ENCODE peak calls at places on chromosomes 1 and 21, in eight cellular contexts. C is MM.1S; Y is CD8-positive, alpha-beta T cell; A is hepatocyte; M is psoas muscle; I is thyroid gland; G is OCI-LY7; V is endodermal cell. Q is an unnamed sample.

GRCh38 chr1:179104851-179105250 is 23.0 kb downstream of the TOR3A start:
- DNase-seq in C (no peak), Y (no peak), A (no peak), M (no peak), I (no peak), G (no peak), V (no peak), Q (no peak)

GRCh38 chr1:55375617-55376258 is 160.6 kb upstream of the USP24 start:
- DNase-seq in C (peak), Y (no peak), A (peak), M (no peak), I (peak), G (peak), V (peak), Q (peak)

GRCh38 chr1:145751491-145752021 is 32.3 kb downstream of the CD160 start:
- DNase-seq in C (no peak), Y (no peak), A (peak), M (no peak), I (no peak), G (no peak), V (no peak), Q (no peak)

GRCh38 chr1:94143173-94143808 is 22.3 kb upstream of the ABCA4 start:
- DNase-seq in C (no peak), Y (no peak), A (no peak), M (no peak), I (no peak), G (no peak), V (no peak), Q (no peak)

GRCh38 chr1:54973205-54973921 is 7.1 kb upstream of the TMEM61 start:
- DNase-seq in C (no peak), Y (no peak), A (no peak), M (peak), I (no peak), G (no peak), V (peak), Q (no peak)

GRCh38 chr21:45481566-45481965 is 60.7 kb downstream of the SLC19A1 start:
- DNase-seq in C (no peak), Y (no peak), A (no peak), M (no peak), I (no peak), G (no peak), V (no peak), Q (no peak)

GRCh38 chr1:165468850-165469249 is 23.9 kb upstream of the RXRG start:
- DNase-seq in C (no peak), Y (no peak), A (no peak), M (no peak), I (no peak), G (no peak), V (no peak), Q (no peak)

GRCh38 chr1:201171063-201172036 is 17.1 kb upstream of the TMEM9 start:
- DNase-seq in C (peak), Y (peak), A (peak), M (peak), I (no peak), G (no peak), V (peak), Q (peak)

GRCh38 chr1:153548722-153549695 is at the start of gene S100A3:
- DNase-seq in C (no peak), Y (no peak), A (peak), M (peak), I (no peak), G (no peak), V (peak), Q (no peak)

GRCh38 chr1:7117599-7118281 is 332.5 kb downstream of the CAMTA1 start:
- DNase-seq in C (no peak), Y (no peak), A (peak), M (peak), I (peak), G (no peak), V (peak), Q (no peak)

GRCh38 chr1:11964656-11965055 is 15.6 kb upstream of the MFN2 start:
- DNase-seq in C (no peak), Y (no peak), A (no peak), M (no peak), I (no peak), G (no peak), V (no peak), Q (no peak)

GRCh38 chr1:151340870-151341754 is 5.9 kb downstream of the RFX5 start:
- DNase-seq in C (peak), Y (peak), A (peak), M (no peak), I (peak), G (peak), V (peak), Q (peak)

GRCh38 chr21:44702973-44703730 is 6.2 kb downstream of the KRTAP10-12 start:
- DNase-seq in C (no peak), Y (peak), A (no peak), M (no peak), I (no peak), G (no peak), V (peak), Q (no peak)

GRCh38 chr1:32182060-32182459 is 2.6 kb downstream of the TXLNA start:
- DNase-seq in C (no peak), Y (no peak), A (no peak), M (no peak), I (no peak), G (no peak), V (no peak), Q (no peak)

GRCh38 chr21:17745086-17745485 is 74.1 kb downstream of the C21orf91 start:
- DNase-seq in C (no peak), Y (no peak), A (no peak), M (no peak), I (no peak), G (no peak), V (no peak), Q (no peak)

GRCh38 chr1:90964444-90965035 is 57.3 kb downstream of the ZNF644 start:
- DNase-seq in C (peak), Y (no peak), A (peak), M (no peak), I (no peak), G (peak), V (no peak), Q (no peak)

GRCh38 chr21:41170442-41170841 is 2.5 kb downstream of the BACE2 start:
- DNase-seq in C (peak), Y (no peak), A (peak), M (peak), I (peak), G (peak), V (peak), Q (peak)

GRCh38 chr21:42260121-42260520 is 41.2 kb downstream of the ABCG1 start:
- DNase-seq in C (no peak), Y (no peak), A (no peak), M (no peak), I (no peak), G (no peak), V (no peak), Q (no peak)

GRCh38 chr1:189782280-189782679 is 695.4 kb downstream of the BRINP3 start:
- DNase-seq in C (no peak), Y (no peak), A (no peak), M (no peak), I (no peak), G (no peak), V (no peak), Q (no peak)

GRCh38 chr1:109821831-109822745 is 58.4 kb upstream of the EPS8L3 start:
- DNase-seq in C (no peak), Y (no peak), A (no peak), M (peak), I (peak), G (no peak), V (peak), Q (peak)

GRCh38 chr1:217088521-217089221 is 365.4 kb upstream of the ESRRG start:
- DNase-seq in C (no peak), Y (no peak), A (no peak), M (no peak), I (no peak), G (no peak), V (peak), Q (no peak)

GRCh38 chr1:215992620-215993019 is 425.5 kb downstream of the KCTD3 start:
- DNase-seq in C (peak), Y (no peak), A (no peak), M (no peak), I (no peak), G (no peak), V (no peak), Q (peak)

GRCh38 chr1:85121744-85122143 is 73.4 kb upstream of the MCOLN3 start:
- DNase-seq in C (no peak), Y (no peak), A (no peak), M (no peak), I (no peak), G (no peak), V (no peak), Q (no peak)

GRCh38 chr1:818611-819291 is 105.0 kb upstream of the SAMD11 start:
- DNase-seq in C (no peak), Y (no peak), A (no peak), M (no peak), I (no peak), G (no peak), V (no peak), Q (no peak)

DNA sequence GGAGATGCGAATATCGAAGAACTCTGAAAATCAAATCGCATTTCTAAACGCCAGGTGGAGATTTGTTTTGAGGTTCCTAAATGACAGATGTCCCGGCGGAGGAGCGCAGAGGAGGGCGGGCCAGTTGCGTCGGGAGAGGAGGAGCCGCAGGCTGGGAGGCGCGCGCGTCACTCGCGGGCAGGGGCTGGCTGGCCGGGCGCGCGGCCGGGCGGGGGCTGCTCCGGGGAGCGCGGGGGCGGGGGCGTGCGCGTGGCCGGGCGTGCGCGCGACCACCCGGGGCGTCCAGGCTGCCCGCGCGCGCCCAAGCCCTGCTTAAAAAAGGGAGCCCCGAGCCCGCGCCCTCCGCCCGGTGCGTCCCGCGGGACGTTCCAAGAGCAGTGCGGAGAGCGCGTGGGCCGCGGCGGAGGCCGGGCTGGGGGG is 47.3 kb downstream of the H3-3A start:
- DNase-seq in C (peak), Y (peak), A (peak), M (peak), I (peak), G (peak), V (peak), Q (peak)
- TF ChIP-seq CTCF in C (peak), Y (no peak), A (no peak), M (peak), I (no peak), G (no peak), V (peak), Q (no peak)

GRCh38 chr1:38964140-38964548 is 22.5 kb upstream of the RHBDL2 start:
- DNase-seq in C (no peak), Y (no peak), A (no peak), M (no peak), I (no peak), G (peak), V (peak), Q (peak)
- TF ChIP-seq CTCF in C (peak), Y (no peak), A (peak), M (no peak), I (no peak), G (peak), V (peak), Q (peak)

GRCh38 chr1:119276558-119276957 is 92.0 kb upstream of the HAO2 start:
- DNase-seq in C (no peak), Y (no peak), A (peak), M (no peak), I (no peak), G (no peak), V (peak), Q (no peak)
- TF ChIP-seq CTCF in C (no peak), Y (no peak), A (peak), M (no peak), I (no peak), G (peak), V (peak), Q (no peak)

GRCh38 chr1:199546323-199546722 is 481.2 kb upstream of the NR5A2 start:
- DNase-seq in C (no peak), Y (no peak), A (no peak), M (no peak), I (no peak), G (no peak), V (no peak), Q (no peak)

GRCh38 chr1:199553104-199553503 is 474.4 kb upstream of the NR5A2 start:
- DNase-seq in C (no peak), Y (no peak), A (no peak), M (no peak), I (no peak), G (no peak), V (no peak), Q (no peak)

GRCh38 chr1:199549424-199549823 is 478.1 kb upstream of the NR5A2 start:
- DNase-seq in C (no peak), Y (no peak), A (no peak), M (no peak), I (no peak), G (no peak), V (no peak), Q (no peak)

GRCh38 chr1:199550384-199551067 is 477.0 kb upstream of the NR5A2 start:
- DNase-seq in C (no peak), Y (no peak), A (peak), M (no peak), I (no peak), G (no peak), V (no peak), Q (no peak)

DNA sequence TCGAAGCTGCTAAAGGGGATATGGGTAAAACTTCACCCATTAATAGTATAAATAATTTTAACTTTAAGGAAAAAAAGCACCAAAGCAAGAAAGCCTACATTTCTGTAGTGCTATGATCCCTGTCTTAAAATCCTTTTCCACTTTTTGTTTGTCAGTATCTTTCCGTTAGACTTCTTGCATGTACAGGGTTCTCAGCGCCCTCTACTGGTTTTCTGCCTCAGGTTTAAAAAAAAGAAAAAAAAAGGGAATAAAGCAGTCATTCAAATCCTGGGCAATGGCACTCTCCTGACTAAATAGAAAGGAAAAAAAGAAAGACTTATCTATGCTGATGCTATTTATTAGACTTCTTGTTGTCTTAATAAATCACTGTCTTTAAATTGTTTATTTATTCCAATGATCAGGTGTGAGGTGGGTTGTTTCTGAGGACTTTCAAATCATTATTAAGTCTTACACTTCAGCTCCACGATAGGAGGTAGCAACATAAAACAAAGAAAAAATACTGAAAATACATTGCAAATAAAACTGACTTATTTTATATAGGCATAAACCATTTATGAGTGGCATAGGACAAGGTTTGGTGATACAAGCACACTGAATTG is 475.4 kb upstream of the NR5A2 start:
- DNase-seq in C (peak), Y (no peak), A (peak), M (no peak), I (peak), G (peak), V (peak), Q (peak)
- TF ChIP-seq CTCF in C (peak), Y (peak), A (peak), M (peak), I (peak), G (peak), V (peak), Q (peak)

DNA sequence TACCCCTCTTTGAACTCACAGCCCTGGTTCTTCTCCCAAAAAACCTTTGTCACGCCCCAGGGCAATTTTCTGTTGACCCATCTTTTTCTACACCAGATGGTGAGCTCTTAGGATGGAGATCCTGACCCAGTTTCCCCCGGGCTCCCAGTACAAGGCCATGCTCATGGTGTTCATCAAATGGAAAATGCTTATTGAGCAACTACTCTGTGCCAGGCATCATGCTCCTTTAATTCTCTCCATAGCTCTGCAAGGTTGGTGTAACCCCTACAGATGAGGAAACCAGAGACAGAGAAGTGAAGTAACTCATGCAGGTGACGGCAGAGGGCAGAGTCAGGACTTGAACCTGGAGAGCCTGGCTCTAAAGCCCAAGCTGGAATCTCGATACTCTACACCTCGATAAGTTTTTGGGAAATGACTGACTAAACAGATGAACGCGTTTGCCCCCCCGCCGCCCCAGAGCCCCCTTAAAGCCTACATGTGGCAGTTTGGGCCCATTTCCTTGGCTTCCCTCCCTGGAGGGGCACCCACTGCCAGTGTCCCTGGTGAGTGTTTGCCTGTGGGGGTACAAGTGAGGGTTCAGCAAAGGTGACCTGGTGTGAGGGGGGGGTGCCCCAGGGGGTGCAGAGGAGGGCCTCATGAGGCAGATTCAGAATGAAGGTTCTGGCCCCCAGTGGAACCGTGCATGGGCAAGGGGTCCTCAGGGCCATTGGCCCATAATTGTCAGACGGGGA is 30.2 kb upstream of the RUNX3 start:
- DNase-seq in C (no peak), Y (no peak), A (no peak), M (no peak), I (no peak), G (no peak), V (no peak), Q (no peak)
- TF ChIP-seq CTCF in C (no peak), Y (no peak), A (no peak), M (no peak), I (no peak), G (no peak), V (no peak), Q (peak)

GRCh38 chr1:207091185-207091906 is 2.7 kb downstream of the C4BPB start:
- DNase-seq in C (peak), Y (no peak), A (no peak), M (no peak), I (no peak), G (no peak), V (no peak), Q (no peak)
- TF ChIP-seq CTCF in C (peak), Y (no peak), A (no peak), M (no peak), I (no peak), G (no peak), V (peak), Q (no peak)

GRCh38 chr1:98660941-98661543 is 479 bp upstream of the SNX7 start:
- DNase-seq in C (no peak), Y (no peak), A (no peak), M (no peak), I (no peak), G (no peak), V (no peak), Q (no peak)

GRCh38 chr1:98659879-98660278 is 1.6 kb upstream of the SNX7 start:
- DNase-seq in C (no peak), Y (no peak), A (no peak), M (no peak), I (no peak), G (no peak), V (no peak), Q (no peak)

GRCh38 chr1:98662354-98662665 is 789 bp downstream of the SNX7 start:
- DNase-seq in C (no peak), Y (no peak), A (no peak), M (no peak), I (no peak), G (no peak), V (no peak), Q (no peak)

GRCh38 chr1:98661544-98662353 is at the start of gene SNX7:
- DNase-seq in C (peak), Y (no peak), A (peak), M (peak), I (peak), G (no peak), V (peak), Q (peak)
- TF ChIP-seq CTCF in C (no peak), Y (no peak), A (peak), M (no peak), I (peak), G (no peak), V (peak), Q (no peak)

Q was measured in GM13976.